ENCODE peak calls at places on chromosomes 4 and X, in four cellular contexts. W is tibial artery, C is ACHN, P is A673. N is an unnamed sample.

GRCh38 chr4:8547108-8547911 is 32.9 kb upstream of the GPR78 start:
- DNase-seq in P (no peak), W (no peak), C (peak), N (no peak)

GRCh38 chr4:150305995-150306394 is 227.8 kb downstream of the DCLK2 start:
- DNase-seq in W (no peak), P (peak), C (peak), N (no peak)

GRCh38 chr4:87150498-87151261 is 69.7 kb downstream of the KLHL8 start:
- DNase-seq in C (peak), P (peak), W (peak), N (no peak)

GRCh38 chr4:72128741-72129140 is 96.9 kb downstream of the NPFFR2 start:
- DNase-seq in W (no peak), P (no peak), C (no peak), N (no peak)

GRCh38 chr4:183631577-183632198 is 27.3 kb downstream of the RWDD4 start:
- DNase-seq in P (no peak), C (no peak), W (no peak), N (no peak)

GRCh38 chr4:48578132-48578964 is 88.3 kb downstream of the ZAR1 start:
- DNase-seq in P (peak), C (peak), W (peak), N (no peak)

GRCh38 chrX:47180346-47180745 is 13.3 kb upstream of the UBA1 start:
- DNase-seq in P (no peak), C (no peak), W (no peak), N (no peak)

GRCh38 chr4:20418865-20419451 is 167.3 kb downstream of the SLIT2 start:
- DNase-seq in P (peak), C (peak), W (no peak), N (no peak)

GRCh38 chr4:93018243-93018642 is 714.5 kb downstream of the GRID2 start:
- DNase-seq in P (no peak), W (no peak), C (no peak), N (no peak)